ENCODE peak calls at places on chromosome 10, in five cellular contexts. O is HepG2, U is esophagus muscularis mucosa, V is SK-N-SH, H is suprapubic skin. Z is an unnamed sample.

GRCh38 chr10:99941942-99942835 is 67.6 kb downstream of the DNMBP start:
- DNase-seq in O (no peak), U (no peak), V (no peak), H (no peak), Z (peak; percentile 62)

GRCh38 chr10:96440257-96441125 is 73.2 kb downstream of the TLL2 start:
- DNase-seq in O (no peak), U (no peak), V (peak; percentile 32), H (no peak), Z (no peak)

GRCh38 chr10:26869528-26869927 is 8.8 kb upstream of the ABI1 start:
- DNase-seq in O (peak; percentile 26), U (peak; percentile 53), V (no peak), H (no peak), Z (no peak)

GRCh38 chr10:43943119-43943824 is 294.6 kb upstream of the ZNF32 start:
- DNase-seq in O (no peak), U (no peak), V (no peak), H (peak; percentile 60), Z (no peak)

GRCh38 chr10:68586622-68587325 is 26.6 kb downstream of the TET1 start:
- DNase-seq in O (no peak), U (no peak), V (no peak), H (no peak), Z (no peak)

GRCh38 chr10:61262486-61263261 is 190.5 kb downstream of the TMEM26 start:
- DNase-seq in O (no peak), U (no peak), V (no peak), H (no peak), Z (no peak)

GRCh38 chr10:4941540-4942330 is 21.5 kb upstream of the AKR1C1 start:
- DNase-seq in O (peak; percentile 78), U (no peak), V (no peak), H (no peak), Z (no peak)

GRCh38 chr10:81414038-81414437 is 461.0 kb upstream of the NRG3 start:
- DNase-seq in O (no peak), U (no peak), V (no peak), H (no peak), Z (no peak)

GRCh38 chr10:115956225-115957009 is 316.6 kb downstream of the GFRA1 start:
- DNase-seq in O (no peak), U (no peak), V (no peak), H (no peak), Z (no peak)

GRCh38 chr10:3500408-3500856 is 284.6 kb downstream of the KLF6 start:
- DNase-seq in O (peak; percentile 88), U (no peak), V (no peak), H (peak; percentile 91), Z (peak; percentile 71)

GRCh38 chr10:8056378-8056777 is 1.9 kb downstream of the GATA3 start:
- DNase-seq in O (no peak), U (no peak), V (no peak), H (no peak), Z (no peak)

GRCh38 chr10:88565072-88565471 is 18.0 kb downstream of the RNLS start:
- DNase-seq in O (no peak), U (no peak), V (peak; percentile 22), H (no peak), Z (no peak)

GRCh38 chr10:133114726-133115452 is 27.2 kb downstream of the ADGRA1 start:
- DNase-seq in O (no peak), U (no peak), V (no peak), H (no peak), Z (no peak)

GRCh38 chr10:99742701-99743100 is 10.7 kb downstream of the CUTC start:
- DNase-seq in O (no peak), U (no peak), V (no peak), H (no peak), Z (no peak)

GRCh38 chr10:4847580-4848020 is 21.6 kb downstream of the AKR1E2 start:
- DNase-seq in O (no peak), U (peak; percentile 64), V (no peak), H (no peak), Z (no peak)

GRCh38 chr10:31757374-31757773 is 171.3 kb downstream of the ARHGAP12 start:
- DNase-seq in O (no peak), U (no peak), V (no peak), H (no peak), Z (peak; percentile 53)

GRCh38 chr10:86952106-86952505 is 5.3 kb downstream of the MMRN2 start:
- DNase-seq in O (no peak), U (no peak), V (no peak), H (peak; percentile 45), Z (no peak)

GRCh38 chr10:87695074-87695473 is 35.4 kb downstream of the PAPSS2 start:
- DNase-seq in O (no peak), U (peak; percentile 75), V (no peak), H (no peak), Z (no peak)

GRCh38 chr10:42875792-42876191 is 93.2 kb downstream of the BMS1 start:
- DNase-seq in O (no peak), U (peak; percentile 83), V (peak; percentile 59), H (no peak), Z (no peak)

GRCh38 chr10:119542357-119542989 is at the start of gene RGS10:
- DNase-seq in O (no peak), U (no peak), V (peak; percentile 65), H (peak; percentile 85), Z (peak; percentile 75)
- H3K27ac ChIP-seq in O (no peak within 1 kb of the TSS), U (peak within 1 kb of the TSS; percentile 88), V (no peak within 1 kb of the TSS), H (peak within 1 kb of the TSS; percentile 68), Z (peak within 1 kb of the TSS; percentile 57)

GRCh38 chr10:75401569-75402485 is at the start of gene ZNF503:
- DNase-seq in O (peak; percentile 98), U (peak; percentile 99), V (peak; percentile 95), H (peak; percentile 99), Z (peak; percentile 98)
- TF ChIP-seq EP300 in O (no peak), U (no peak), V (no peak), H (no peak), Z (peak; percentile 50)

GRCh38 chr10:63505562-63505961 is 15.6 kb upstream of the REEP3 start:
- DNase-seq in O (peak; percentile 35), U (no peak), V (no peak), H (no peak), Z (no peak)
- H3K27ac ChIP-seq in O (peak overlapping the region; percentile 57), U (no peak overlapping the region), V (no peak overlapping the region), H (no peak overlapping the region), Z (no peak overlapping the region)

GRCh38 chr10:34294137-34294536 is 521.0 kb downstream of the PARD3 start:
- DNase-seq in O (no peak), U (no peak), V (no peak), H (no peak), Z (no peak)

GRCh38 chr10:34292178-34292565 is 522.9 kb downstream of the PARD3 start:
- DNase-seq in O (no peak), U (no peak), V (no peak), H (no peak), Z (no peak)

GRCh38 chr10:34292675-34293074 is 522.4 kb downstream of the PARD3 start:
- DNase-seq in O (no peak), U (no peak), V (no peak), H (no peak), Z (no peak)

GRCh38 chr10:34290412-34291082 is 524.5 kb downstream of the PARD3 start:
- DNase-seq in O (peak; percentile 28), U (no peak), V (no peak), H (no peak), Z (no peak)

GRCh38 chr10:34291466-34292177 is 523.5 kb downstream of the PARD3 start:
- DNase-seq in O (peak; percentile 2), U (no peak), V (no peak), H (no peak), Z (no peak)
- TF ChIP-seq EP300 in O (no peak), U (no peak), V (no peak), H (no peak), Z (no peak)

GRCh38 chr10:21726601-21727295 is 192.7 kb downstream of the MLLT10 start:
- DNase-seq in O (no peak), U (no peak), V (no peak), H (no peak), Z (no peak)
- H3K27ac ChIP-seq in O (no peak overlapping the region), U (no peak overlapping the region), V (peak overlapping the region; percentile 95), H (no peak overlapping the region), Z (no peak overlapping the region)

DNA sequence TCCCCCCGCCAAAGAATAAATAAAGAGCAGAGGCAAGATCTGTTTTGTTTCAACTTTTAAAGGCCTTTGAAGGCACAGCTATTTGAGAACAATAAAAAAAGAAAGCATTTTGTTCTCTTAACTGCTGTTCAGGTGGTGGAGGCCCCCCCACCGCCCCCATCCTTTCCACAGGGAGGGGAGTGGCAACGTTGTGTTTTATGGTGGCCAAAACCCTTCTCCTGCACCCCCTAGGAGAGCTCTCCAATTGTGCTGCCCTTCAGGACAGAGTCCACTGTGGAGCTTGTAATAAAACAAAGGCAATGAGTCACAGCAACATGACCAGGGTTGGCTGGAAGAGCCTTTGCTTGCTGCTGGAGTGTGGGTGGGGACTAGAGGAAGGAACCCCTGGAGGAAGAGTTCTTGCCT is 987.9 kb downstream of the KCNMA1 start:
- DNase-seq in O (no peak), U (no peak), V (no peak), H (no peak), Z (no peak)
- TF ChIP-seq EP300 in O (no peak), U (no peak), V (no peak), H (no peak), Z (no peak)

GRCh38 chr10:102796407-102797176 is 40.6 kb downstream of the CYP17A1 start:
- DNase-seq in O (no peak), U (peak; percentile 97), V (no peak), H (peak; percentile 94), Z (peak; percentile 72)
- H3K27ac ChIP-seq in O (no peak overlapping the region), U (peak overlapping the region; percentile 90), V (no peak overlapping the region), H (peak overlapping the region; percentile 71), Z (peak overlapping the region; percentile 49)

DNA sequence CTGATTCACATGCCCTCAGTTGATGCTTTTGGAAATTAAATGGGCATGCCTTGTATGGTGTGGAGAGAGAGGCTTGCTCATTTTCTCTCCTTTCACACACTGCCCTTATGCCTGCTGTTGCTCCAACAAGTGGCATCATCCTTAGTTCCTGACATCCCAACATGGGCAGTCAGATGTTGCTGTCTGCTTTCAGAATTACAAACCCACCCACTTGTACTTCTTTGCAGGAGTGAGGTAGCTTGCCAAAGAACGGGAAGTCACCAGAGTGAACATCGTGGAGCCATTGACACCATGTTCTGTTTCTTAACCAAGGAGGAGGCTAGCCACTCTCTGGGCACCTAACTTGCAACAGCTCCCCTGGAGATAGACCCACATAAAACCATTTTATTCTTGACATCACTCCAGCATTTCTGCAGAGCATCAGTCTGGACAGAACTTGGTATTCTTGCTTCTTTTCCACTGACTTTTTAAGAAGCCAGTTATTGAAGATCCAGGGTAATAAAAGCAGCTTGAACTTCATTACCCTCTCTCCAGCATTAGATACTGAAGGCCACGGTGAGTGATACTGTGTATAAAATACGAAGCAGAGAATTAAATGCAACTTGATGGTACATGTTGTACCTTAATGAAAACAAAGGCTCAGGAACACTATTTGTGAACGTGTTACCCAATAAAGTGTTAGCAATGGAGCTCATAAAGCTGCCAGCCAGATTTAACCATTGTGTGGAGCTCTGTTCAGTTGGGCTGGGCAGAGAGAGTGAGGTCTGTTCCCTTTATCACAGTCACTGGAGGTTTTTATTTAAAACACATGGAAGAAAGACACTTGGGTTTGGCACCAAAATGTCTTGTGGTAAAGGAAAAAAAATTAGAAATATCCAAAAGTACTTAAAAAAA is 195.8 kb upstream of the HABP2 start:
- DNase-seq in O (no peak), U (no peak), V (no peak), H (no peak), Z (no peak)
- TF ChIP-seq EP300 in O (no peak), U (no peak), V (no peak), H (no peak), Z (no peak)

GRCh38 chr10:78528749-78529204 is 495.1 kb downstream of the RPS24 start:
- DNase-seq in O (peak; percentile 95), U (no peak), V (no peak), H (no peak), Z (peak; percentile 2)
- H3K27ac ChIP-seq in O (peak overlapping the region; percentile 64), U (no peak overlapping the region), V (no peak overlapping the region), H (no peak overlapping the region), Z (no peak overlapping the region)

Z was measured in ovary.